ENCODE peak calls at places on chromosomes 2 and 18, in six cellular contexts. U is right cardiac atrium, W is left ventricle myocardium inferior, F is skeletal muscle cell, T is lung, G is fibroblast of mammary gland. S is an unnamed sample.

GRCh38 chr2:106827178-106827577 is 58.8 kb downstream of the ST6GAL2 start:
- DNase-seq in T (no peak), W (no peak), U (no peak), F (no peak), G (no peak), S (no peak)

GRCh38 chr2:136136921-136137320 is 19.0 kb upstream of the CXCR4 start:
- DNase-seq in T (no peak), W (no peak), U (no peak), F (no peak), G (no peak), S (no peak)

GRCh38 chr18:47284691-47285370 is 33.4 kb upstream of the SKOR2 start:
- DNase-seq in T (no peak), W (no peak), U (no peak), G (no peak), F (no peak), S (no peak)

GRCh38 chr18:58476521-58477210 is 152.2 kb downstream of the ALPK2 start:
- DNase-seq in F (no peak), T (no peak), U (no peak), G (no peak), W (no peak), S (no peak)

GRCh38 chr18:21439453-21439852 is 161.1 kb downstream of the ESCO1 start:
- DNase-seq in U (no peak), W (no peak), F (peak; percentile 37), T (no peak), G (peak; percentile 96), S (peak; percentile 84)

GRCh38 chr2:31853521-31853920 is 157.3 kb downstream of the MEMO1 start:
- DNase-seq in F (no peak), U (no peak), G (no peak), T (no peak), W (no peak), S (no peak)

GRCh38 chr2:236743623-236744280 is 174.1 kb downstream of the ACKR3 start:
- DNase-seq in T (no peak), W (no peak), U (no peak), G (peak; percentile 98), F (peak; percentile 93), S (peak; percentile 68)

GRCh38 chr2:16271231-16271896 is 331.0 kb downstream of the MYCN start:
- DNase-seq in U (no peak), T (no peak), W (no peak), G (no peak), F (no peak), S (no peak)

GRCh38 chr2:11305958-11306357 is 38.5 kb downstream of the ROCK2 start:
- DNase-seq in U (no peak), F (peak; percentile 59), G (peak; percentile 88), W (no peak), T (no peak), S (peak; percentile 66)

GRCh38 chr2:168449419-168449818 is 6.7 kb upstream of the CERS6 start:
- DNase-seq in T (no peak), F (peak; percentile 58), U (no peak), G (no peak), W (no peak), S (no peak)

GRCh38 chr18:78245451-78245850 is 734.2 kb upstream of the SALL3 start:
- DNase-seq in T (no peak), W (no peak), F (no peak), G (no peak), U (no peak), S (no peak)

GRCh38 chr18:45670281-45670962 is 53.6 kb upstream of the SLC14A1 start:
- DNase-seq in U (peak; percentile 62), W (no peak), F (no peak), T (no peak), G (peak; percentile 76), S (peak; percentile 47)

GRCh38 chr2:203650860-203651613 is 55.4 kb upstream of the CD28 start:
- DNase-seq in G (peak; percentile 73), F (no peak), W (no peak), U (no peak), T (no peak), S (peak; percentile 77)

GRCh38 chr2:158969717-158970521 is 1.5 kb downstream of the TANC1 start:
- DNase-seq in U (peak; percentile 78), T (peak; percentile 49), F (no peak), W (peak; percentile 48), G (peak; percentile 9), S (no peak)

GRCh38 chr18:74387362-74387761 is 69.7 kb downstream of the DIPK1C start:
- DNase-seq in U (no peak), G (peak; percentile 42), F (no peak), T (no peak), W (no peak), S (no peak)

GRCh38 chr2:238897911-238898311 is 50.0 kb downstream of the TWIST2 start:
- DNase-seq in U (peak; percentile 57), G (no peak), T (no peak), W (no peak), F (no peak), S (peak; percentile 66)

GRCh38 chr2:239667431-239667985 is 266.7 kb upstream of the HDAC4 start:
- DNase-seq in F (no peak), T (no peak), G (no peak), U (no peak), W (no peak), S (no peak)

GRCh38 chr2:214393796-214394195 is 17.1 kb upstream of the VWC2L start:
- DNase-seq in G (no peak), F (no peak), T (no peak), W (no peak), U (no peak), S (no peak)

GRCh38 chr2:229492034-229492433 is 220.9 kb upstream of the PID1 start:
- DNase-seq in T (no peak), U (no peak), F (no peak), G (peak; percentile 12), W (no peak), S (no peak)

GRCh38 chr2:170361359-170361936 is 183.5 kb downstream of the MYO3B start:
- DNase-seq in G (peak; percentile 59), F (no peak), W (no peak), U (no peak), T (peak; percentile 34), S (peak; percentile 41)

GRCh38 chr2:217185265-217185995 is 325.6 kb upstream of the TNP1 start:
- DNase-seq in T (no peak), U (no peak), W (no peak), G (no peak), F (no peak), S (no peak)

GRCh38 chr18:36450264-36450663 is 152.8 kb downstream of the FHOD3 start:
- DNase-seq in W (no peak), G (peak; percentile 14), U (no peak), F (no peak), T (no peak), S (no peak)

GRCh38 chr18:36449451-36449850 is 151.9 kb downstream of the FHOD3 start:
- DNase-seq in U (no peak), W (no peak), G (no peak), F (no peak), T (no peak), S (no peak)

GRCh38 chr18:36448384-36449290 is 151.1 kb downstream of the FHOD3 start:
- DNase-seq in U (no peak), G (no peak), T (no peak), F (no peak), W (no peak), S (no peak)

GRCh38 chr18:36454258-36454657 is 156.7 kb downstream of the FHOD3 start:
- DNase-seq in U (no peak), F (no peak), G (no peak), T (no peak), W (no peak), S (no peak)

GRCh38 chr18:36451454-36452251 is 154.1 kb downstream of the FHOD3 start:
- DNase-seq in T (no peak), G (peak; percentile 27), F (no peak), U (no peak), W (no peak), S (no peak)
- H3K4me3 ChIP-seq in T (no peak overlapping the region), G (no peak overlapping the region), F (no peak overlapping the region), U (no peak overlapping the region), W (no peak overlapping the region), S (no peak overlapping the region)

GRCh38 chr2:128314348-128315121 is 4.1 kb downstream of the HS6ST1 start:
- DNase-seq in G (no peak), U (no peak), F (no peak), T (no peak), W (no peak), S (no peak)
- H3K4me3 ChIP-seq in G (no peak overlapping the region), U (no peak overlapping the region), F (no peak overlapping the region), T (no peak overlapping the region), W (no peak overlapping the region), S (no peak overlapping the region)

GRCh38 chr2:218850796-218851195 is 8.8 kb upstream of the WNT6 start:
- DNase-seq in W (no peak), G (no peak), T (no peak), F (no peak), U (no peak), S (no peak)

GRCh38 chr2:218851286-218851685 is 8.3 kb upstream of the WNT6 start:
- DNase-seq in T (no peak), G (no peak), U (no peak), F (no peak), W (no peak), S (no peak)

GRCh38 chr2:218852911-218853667 is 6.5 kb upstream of the WNT6 start:
- DNase-seq in W (peak; percentile 50), G (peak; percentile 61), T (peak; percentile 52), U (peak; percentile 65), F (no peak), S (peak; percentile 64)

GRCh38 chr2:218853766-218854165 is 5.8 kb upstream of the WNT6 start:
- DNase-seq in T (no peak), G (peak; percentile 59), F (no peak), W (no peak), U (no peak), S (no peak)

DNA sequence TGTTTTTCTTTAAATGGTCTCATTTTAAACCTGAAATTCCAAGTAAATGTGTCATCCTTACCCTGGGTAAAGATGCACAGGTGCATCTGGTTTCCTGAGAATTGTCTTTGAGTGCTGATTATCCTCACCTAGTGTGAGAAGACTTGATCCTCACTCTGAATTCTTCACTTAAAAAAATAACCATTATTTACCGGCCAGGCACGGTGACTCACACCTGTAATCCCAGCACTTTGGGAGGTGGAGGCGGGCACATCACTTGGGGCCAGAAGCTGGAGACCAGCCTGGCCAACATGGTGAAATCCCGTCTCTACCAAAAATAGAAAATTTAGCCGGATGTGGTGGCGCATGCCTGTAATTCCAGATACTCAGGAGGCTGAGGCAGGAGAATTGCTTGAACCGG is 9.9 kb upstream of the WNT6 start:
- DNase-seq in T (no peak), G (no peak), U (no peak), F (no peak), W (no peak), S (no peak)
- H3K4me3 ChIP-seq in T (no peak overlapping the region), G (no peak overlapping the region), U (no peak overlapping the region), F (no peak overlapping the region), W (no peak overlapping the region), S (no peak overlapping the region)

DNA sequence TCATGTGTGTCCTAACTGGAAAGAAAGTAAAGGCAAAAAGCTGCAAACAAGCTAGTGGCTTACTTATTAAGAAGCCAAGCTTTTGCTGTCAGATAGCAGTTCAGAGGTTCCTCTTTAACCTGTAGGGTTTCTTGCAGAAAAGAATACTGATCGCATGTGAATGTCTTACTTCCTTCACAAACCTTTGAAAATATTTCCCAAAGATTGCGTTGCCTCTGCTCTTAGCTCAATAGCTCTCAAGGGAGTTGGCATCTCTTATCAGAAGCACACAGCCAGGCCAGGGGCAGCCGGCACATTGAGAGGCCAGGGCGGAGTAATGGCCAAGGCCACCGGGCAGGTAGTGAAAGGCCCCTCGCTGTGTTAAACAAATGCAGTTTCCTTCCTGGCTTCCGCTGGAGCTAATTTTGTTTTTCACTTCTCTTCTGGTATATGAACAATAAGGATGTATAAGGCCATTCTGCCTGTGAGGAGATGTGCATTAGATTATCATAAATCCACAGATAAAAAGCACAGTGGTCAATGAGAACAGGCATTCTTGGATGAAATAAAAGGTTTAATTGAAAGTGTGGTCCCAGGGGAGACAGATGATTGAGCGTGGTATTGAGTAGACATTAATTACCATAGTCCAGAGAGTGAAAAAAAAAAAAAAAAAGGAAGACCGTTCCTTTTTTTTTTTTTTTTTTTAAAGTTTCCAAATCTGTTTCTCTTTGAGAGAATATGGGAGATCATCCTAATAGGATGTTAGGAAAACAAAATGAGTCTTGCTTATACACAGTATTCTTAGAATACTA is 542.3 kb upstream of the NRP2 start:
- DNase-seq in G (no peak), W (peak; percentile 16), F (no peak), T (peak; percentile 52), U (peak; percentile 69), S (no peak)
- H3K4me3 ChIP-seq in G (no peak overlapping the region), W (no peak overlapping the region), F (no peak overlapping the region), T (no peak overlapping the region), U (no peak overlapping the region), S (no peak overlapping the region)

S was measured in foreskin fibroblast.